ENCODE peak calls at places on chromosomes 16 and 17, in seven cellular contexts. One of them, this sample, is unnamed. For H3K4me1, the result is how much of the 10 kb centered on the place peaks cover.

GRCh38 chr16:3646348-3646920 is 8.1 kb upstream of the DNASE1 start:
- DNase-seq in tibial artery: no peak
- DNase-seq in right atrium auricular region: no peak
- DNase-seq in neural progenitor cell: no peak
- DNase-seq in A549: peak
- DNase-seq in colonic mucosa: peak
- DNase-seq in neuronal stem cell: no peak
- DNase-seq in this sample: no peak

GRCh38 chr16:50879873-50880695 is 138.2 kb downstream of the CYLD start:
- DNase-seq in tibial artery: no peak
- DNase-seq in right atrium auricular region: peak
- DNase-seq in neural progenitor cell: peak
- DNase-seq in A549: peak
- DNase-seq in colonic mucosa: no peak
- DNase-seq in neuronal stem cell: peak
- DNase-seq in this sample: no peak

GRCh38 chr17:1109606-1110523 is 69.9 kb downstream of the ABR start:
- DNase-seq in tibial artery: no peak
- DNase-seq in right atrium auricular region: no peak
- DNase-seq in neural progenitor cell: peak
- DNase-seq in A549: peak
- DNase-seq in colonic mucosa: peak
- DNase-seq in neuronal stem cell: no peak
- DNase-seq in this sample: no peak

GRCh38 chr17:62051053-62051452 is 14.0 kb downstream of the MED13 start:
- DNase-seq in tibial artery: no peak
- DNase-seq in right atrium auricular region: no peak
- DNase-seq in neural progenitor cell: no peak
- DNase-seq in A549: no peak
- DNase-seq in colonic mucosa: no peak
- DNase-seq in neuronal stem cell: no peak
- DNase-seq in this sample: no peak

GRCh38 chr17:64565563-64565962 is 58.8 kb downstream of the CEP95 start:
- DNase-seq in tibial artery: no peak
- DNase-seq in right atrium auricular region: no peak
- DNase-seq in neural progenitor cell: no peak
- DNase-seq in A549: peak
- DNase-seq in colonic mucosa: no peak
- DNase-seq in neuronal stem cell: no peak
- DNase-seq in this sample: no peak

GRCh38 chr17:40953876-40954275 is 12.9 kb downstream of the KRT39 start:
- DNase-seq in tibial artery: no peak
- DNase-seq in right atrium auricular region: no peak
- DNase-seq in neural progenitor cell: no peak
- DNase-seq in A549: peak
- DNase-seq in colonic mucosa: no peak
- DNase-seq in neuronal stem cell: no peak
- DNase-seq in this sample: no peak

GRCh38 chr17:48871035-48871550 is 21.5 kb upstream of the ATP5MC1 start:
- DNase-seq in tibial artery: no peak
- DNase-seq in right atrium auricular region: no peak
- DNase-seq in neural progenitor cell: no peak
- DNase-seq in A549: no peak
- DNase-seq in colonic mucosa: no peak
- DNase-seq in neuronal stem cell: no peak
- DNase-seq in this sample: no peak

GRCh38 chr17:40475234-40476210 is 25.9 kb downstream of the TNS4 start:
- DNase-seq in tibial artery: no peak
- DNase-seq in right atrium auricular region: no peak
- DNase-seq in neural progenitor cell: no peak
- DNase-seq in A549: no peak
- DNase-seq in colonic mucosa: no peak
- DNase-seq in neuronal stem cell: no peak
- DNase-seq in this sample: no peak

GRCh38 chr16:83602797-83603735 is 204.7 kb upstream of the HSBP1 start:
- DNase-seq in tibial artery: no peak
- DNase-seq in right atrium auricular region: no peak
- DNase-seq in neural progenitor cell: no peak
- DNase-seq in A549: no peak
- DNase-seq in colonic mucosa: peak
- DNase-seq in neuronal stem cell: no peak
- DNase-seq in this sample: no peak

GRCh38 chr17:72967963-72968585 is 124.4 kb downstream of the SLC39A11 start:
- DNase-seq in tibial artery: no peak
- DNase-seq in right atrium auricular region: no peak
- DNase-seq in neural progenitor cell: no peak
- DNase-seq in A549: no peak
- DNase-seq in colonic mucosa: no peak
- DNase-seq in neuronal stem cell: no peak
- DNase-seq in this sample: no peak

GRCh38 chr17:64706224-64707076 is 44.3 kb upstream of the SMURF2 start:
- DNase-seq in tibial artery: no peak
- DNase-seq in right atrium auricular region: no peak
- DNase-seq in neural progenitor cell: no peak
- DNase-seq in A549: peak
- DNase-seq in colonic mucosa: peak
- DNase-seq in neuronal stem cell: no peak
- DNase-seq in this sample: peak

GRCh38 chr17:14464741-14465140 is 163.9 kb downstream of the HS3ST3B1 start:
- DNase-seq in tibial artery: no peak
- DNase-seq in right atrium auricular region: no peak
- DNase-seq in neural progenitor cell: no peak
- DNase-seq in A549: no peak
- DNase-seq in colonic mucosa: no peak
- DNase-seq in neuronal stem cell: no peak
- DNase-seq in this sample: peak

GRCh38 chr17:57599271-57600045 is 145.6 kb downstream of the CCDC182 start:
- DNase-seq in tibial artery: no peak
- DNase-seq in right atrium auricular region: no peak
- DNase-seq in neural progenitor cell: no peak
- DNase-seq in A549: no peak
- DNase-seq in colonic mucosa: no peak
- DNase-seq in neuronal stem cell: no peak
- DNase-seq in this sample: no peak

GRCh38 chr17:48074322-48075054 is 26.3 kb downstream of the NFE2L1 start:
- DNase-seq in tibial artery: peak
- DNase-seq in right atrium auricular region: peak
- DNase-seq in neural progenitor cell: peak
- DNase-seq in A549: peak
- DNase-seq in colonic mucosa: peak
- DNase-seq in neuronal stem cell: peak
- DNase-seq in this sample: peak

GRCh38 chr17:75619506-75620431 is 13.5 kb upstream of the SMIM5 start:
- DNase-seq in tibial artery: no peak
- DNase-seq in right atrium auricular region: no peak
- DNase-seq in neural progenitor cell: peak
- DNase-seq in A549: peak
- DNase-seq in colonic mucosa: no peak
- DNase-seq in neuronal stem cell: peak
- DNase-seq in this sample: peak

GRCh38 chr17:28846231-28846630 is 3.6 kb upstream of the FAM222B start:
- DNase-seq in tibial artery: no peak
- DNase-seq in right atrium auricular region: no peak
- DNase-seq in neural progenitor cell: no peak
- DNase-seq in A549: no peak
- DNase-seq in colonic mucosa: no peak
- DNase-seq in neuronal stem cell: no peak
- DNase-seq in this sample: no peak

GRCh38 chr16:24800586-24800985 is 45.2 kb upstream of the SLC5A11 start:
- DNase-seq in tibial artery: no peak
- DNase-seq in right atrium auricular region: no peak
- DNase-seq in neural progenitor cell: no peak
- DNase-seq in A549: peak
- DNase-seq in colonic mucosa: no peak
- DNase-seq in neuronal stem cell: no peak
- DNase-seq in this sample: no peak

GRCh38 chr16:75379911-75380847 is 53.1 kb downstream of the CFDP1 start:
- DNase-seq in tibial artery: no peak
- DNase-seq in right atrium auricular region: no peak
- DNase-seq in neural progenitor cell: no peak
- DNase-seq in A549: no peak
- DNase-seq in colonic mucosa: peak
- DNase-seq in neuronal stem cell: no peak
- DNase-seq in this sample: no peak

GRCh38 chr17:67281053-67281452 is 36.1 kb upstream of the HELZ start:
- DNase-seq in tibial artery: no peak
- DNase-seq in right atrium auricular region: no peak
- DNase-seq in neural progenitor cell: no peak
- DNase-seq in A549: no peak
- DNase-seq in colonic mucosa: no peak
- DNase-seq in neuronal stem cell: no peak
- DNase-seq in this sample: no peak

GRCh38 chr17:1529863-1530262 is 13.5 kb upstream of the INPP5K start:
- DNase-seq in tibial artery: no peak
- DNase-seq in right atrium auricular region: no peak
- DNase-seq in neural progenitor cell: no peak
- DNase-seq in A549: no peak
- DNase-seq in colonic mucosa: no peak
- DNase-seq in neuronal stem cell: no peak
- DNase-seq in this sample: no peak

GRCh38 chr16:56600398-56600999 is 7.9 kb upstream of the MT2A start:
- DNase-seq in tibial artery: peak
- DNase-seq in right atrium auricular region: no peak
- DNase-seq in neural progenitor cell: peak
- DNase-seq in A549: peak
- DNase-seq in colonic mucosa: no peak
- DNase-seq in neuronal stem cell: no peak
- DNase-seq in this sample: peak

GRCh38 chr16:71985262-71985974 is 14.8 kb downstream of the PKD1L3 start:
- DNase-seq in tibial artery: no peak
- DNase-seq in right atrium auricular region: no peak
- DNase-seq in neural progenitor cell: no peak
- DNase-seq in A549: no peak
- DNase-seq in colonic mucosa: no peak
- DNase-seq in neuronal stem cell: no peak
- DNase-seq in this sample: no peak

DNA sequence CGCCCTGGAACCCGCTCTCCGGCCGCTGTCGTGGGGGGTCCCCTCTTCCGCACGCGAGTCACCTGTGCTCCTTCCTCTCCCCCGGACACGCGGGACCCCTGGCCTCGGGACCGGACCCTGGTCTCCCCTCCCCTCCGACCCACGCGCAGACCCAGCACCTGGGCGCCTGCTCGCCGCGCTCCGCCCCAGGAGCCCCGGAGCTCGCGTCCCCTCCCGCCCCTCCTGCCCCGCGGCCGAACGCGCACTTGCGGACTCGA is 762 bp downstream of the RAB40B start:
- DNase-seq in tibial artery: no peak
- DNase-seq in right atrium auricular region: no peak
- DNase-seq in neural progenitor cell: no peak
- DNase-seq in A549: no peak
- DNase-seq in colonic mucosa: no peak
- DNase-seq in neuronal stem cell: no peak
- DNase-seq in this sample: no peak
- H3K4me3 ChIP-seq in tibial artery: peak
- H3K4me3 ChIP-seq in right atrium auricular region: peak
- H3K4me3 ChIP-seq in neural progenitor cell: peak
- H3K4me3 ChIP-seq in A549: peak
- H3K4me3 ChIP-seq in colonic mucosa: peak
- H3K4me3 ChIP-seq in neuronal stem cell: peak
- H3K4me3 ChIP-seq in this sample: peak

DNA sequence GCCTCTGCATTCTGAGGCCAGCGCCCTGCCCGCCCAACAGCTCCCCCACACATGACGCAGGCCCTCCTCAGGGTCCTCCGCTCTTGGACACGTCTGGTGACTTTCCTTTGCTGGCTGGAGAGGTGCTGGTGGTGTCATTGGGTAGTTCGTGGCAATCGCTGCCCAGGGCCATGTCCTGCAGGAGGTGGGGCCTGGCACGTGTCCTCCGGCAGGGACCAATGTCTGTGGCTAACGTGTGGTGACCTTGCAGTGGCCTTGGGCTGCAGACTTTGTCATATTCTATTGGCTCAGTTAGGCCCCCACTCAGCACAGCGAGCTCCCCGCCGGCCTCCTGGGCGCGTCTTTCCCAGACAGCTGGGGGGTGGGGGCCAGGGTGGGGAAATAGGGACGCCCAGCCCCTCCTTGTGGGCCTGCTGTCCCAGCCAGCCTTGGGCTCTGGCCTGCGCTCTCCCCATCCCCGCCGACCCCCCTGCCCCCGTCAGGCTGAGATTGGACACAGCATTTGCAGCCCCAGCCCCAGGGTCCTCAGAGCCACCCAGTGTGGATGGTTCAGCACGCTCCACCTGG is 52.1 kb upstream of the PVALEF start:
- DNase-seq in tibial artery: no peak
- DNase-seq in right atrium auricular region: no peak
- DNase-seq in neural progenitor cell: no peak
- DNase-seq in A549: no peak
- DNase-seq in colonic mucosa: no peak
- DNase-seq in neuronal stem cell: no peak
- DNase-seq in this sample: no peak
- H3K4me1 ChIP-seq in tibial artery: under half
- H3K4me1 ChIP-seq in right atrium auricular region: under half
- H3K4me1 ChIP-seq in neural progenitor cell: under half
- H3K4me1 ChIP-seq in A549: under half
- H3K4me1 ChIP-seq in colonic mucosa: under half
- H3K4me1 ChIP-seq in neuronal stem cell: under half
- H3K4me1 ChIP-seq in this sample: under half

GRCh38 chr16:89104930-89105571 is 11.4 kb downstream of the ACSF3 start:
- DNase-seq in tibial artery: no peak
- DNase-seq in right atrium auricular region: no peak
- DNase-seq in neural progenitor cell: no peak
- DNase-seq in A549: no peak
- DNase-seq in colonic mucosa: no peak
- DNase-seq in neuronal stem cell: no peak
- DNase-seq in this sample: no peak
- H3K27ac ChIP-seq in tibial artery: no peak
- H3K27ac ChIP-seq in right atrium auricular region: no peak
- H3K27ac ChIP-seq in neural progenitor cell: no peak
- H3K27ac ChIP-seq in A549: no peak
- H3K27ac ChIP-seq in colonic mucosa: no peak
- H3K27ac ChIP-seq in neuronal stem cell: no peak
- H3K27ac ChIP-seq in this sample: no peak

GRCh38 chr17:17724991-17725852 is 44.0 kb downstream of the RAI1 start:
- DNase-seq in tibial artery: no peak
- DNase-seq in right atrium auricular region: no peak
- DNase-seq in neural progenitor cell: peak
- DNase-seq in A549: no peak
- DNase-seq in colonic mucosa: no peak
- DNase-seq in neuronal stem cell: peak
- DNase-seq in this sample: no peak

GRCh38 chr17:17725853-17726720 is 44.8 kb downstream of the RAI1 start:
- DNase-seq in tibial artery: no peak
- DNase-seq in right atrium auricular region: no peak
- DNase-seq in neural progenitor cell: peak
- DNase-seq in A549: no peak
- DNase-seq in colonic mucosa: no peak
- DNase-seq in neuronal stem cell: no peak
- DNase-seq in this sample: no peak

GRCh38 chr17:17722906-17723353 is 41.7 kb downstream of the RAI1 start:
- DNase-seq in tibial artery: no peak
- DNase-seq in right atrium auricular region: no peak
- DNase-seq in neural progenitor cell: no peak
- DNase-seq in A549: no peak
- DNase-seq in colonic mucosa: no peak
- DNase-seq in neuronal stem cell: no peak
- DNase-seq in this sample: no peak

GRCh38 chr17:17723354-17724261 is 42.4 kb downstream of the RAI1 start:
- DNase-seq in tibial artery: no peak
- DNase-seq in right atrium auricular region: no peak
- DNase-seq in neural progenitor cell: peak
- DNase-seq in A549: no peak
- DNase-seq in colonic mucosa: no peak
- DNase-seq in neuronal stem cell: no peak
- DNase-seq in this sample: peak

GRCh38 chr17:17724307-17724921 is 43.2 kb downstream of the RAI1 start:
- DNase-seq in tibial artery: no peak
- DNase-seq in right atrium auricular region: no peak
- DNase-seq in neural progenitor cell: peak
- DNase-seq in A549: no peak
- DNase-seq in colonic mucosa: no peak
- DNase-seq in neuronal stem cell: peak
- DNase-seq in this sample: no peak
- H3K4me3 ChIP-seq in tibial artery: peak
- H3K4me3 ChIP-seq in right atrium auricular region: peak
- H3K4me3 ChIP-seq in neural progenitor cell: peak
- H3K4me3 ChIP-seq in A549: no peak
- H3K4me3 ChIP-seq in colonic mucosa: peak
- H3K4me3 ChIP-seq in neuronal stem cell: peak
- H3K4me3 ChIP-seq in this sample: peak

This sample was measured in SJSA1.